ENCODE peak calls at places on chromosome 3, in seven cellular contexts. Z is GM12878, Q is sigmoid colon, E is stomach, B is H1, X is SK-N-SH, S is esophagus muscularis mucosa. O is an unnamed sample.

GRCh38 chr3:88219138-88219792 is 69.5 kb downstream of the C3orf38 start:
- DNase-seq in Z (no peak), S (no peak), E (peak), Q (no peak), X (peak), B (no peak), O (peak)

GRCh38 chr3:38731522-38731921 is 82.0 kb upstream of the SCN5A start:
- DNase-seq in Q (no peak), B (no peak), S (no peak), Z (no peak), X (no peak), E (no peak), O (no peak)

GRCh38 chr3:126753191-126754160 is 49.4 kb downstream of the CHCHD6 start:
- DNase-seq in Z (no peak), X (no peak), B (no peak), E (no peak), Q (no peak), S (no peak), O (no peak)

GRCh38 chr3:146903927-146904326 is 298.8 kb upstream of the PLSCR5 start:
- DNase-seq in B (no peak), Q (peak), E (no peak), Z (no peak), S (no peak), X (no peak), O (no peak)

GRCh38 chr3:143934791-143935190 is 36.8 kb upstream of the DIPK2A start:
- DNase-seq in Z (no peak), B (no peak), X (no peak), E (no peak), S (no peak), Q (no peak), O (no peak)

GRCh38 chr3:11438636-11439035 is 166.4 kb downstream of the ATG7 start:
- DNase-seq in X (no peak), E (no peak), B (no peak), Z (no peak), Q (peak), S (peak), O (no peak)

GRCh38 chr3:14806641-14807263 is 12.0 kb upstream of the FGD5 start:
- DNase-seq in Z (no peak), B (no peak), Q (no peak), X (no peak), E (no peak), S (no peak), O (no peak)

GRCh38 chr3:150106752-150107428 is 136.2 kb upstream of the PFN2 start:
- DNase-seq in S (no peak), Z (no peak), E (no peak), X (peak), B (peak), Q (no peak), O (no peak)

GRCh38 chr3:184937611-184938010 is 125.6 kb downstream of the VPS8 start:
- DNase-seq in Z (no peak), Q (no peak), E (no peak), B (no peak), S (no peak), X (no peak), O (no peak)

GRCh38 chr3:182241777-182242556 is 530.2 kb downstream of the SOX2 start:
- DNase-seq in X (peak), Z (no peak), B (no peak), S (no peak), Q (peak), E (no peak), O (no peak)

GRCh38 chr3:189683576-189684255 is 52.5 kb downstream of the TP63 start:
- DNase-seq in B (no peak), Q (no peak), E (no peak), S (no peak), X (no peak), Z (no peak), O (no peak)

GRCh38 chr3:156181509-156181908 is 61.1 kb downstream of the KCNAB1 start:
- DNase-seq in E (no peak), Q (no peak), S (peak), B (no peak), Z (no peak), X (no peak), O (no peak)

GRCh38 chr3:151895881-151896661 is 22.6 kb downstream of the SUCNR1 start:
- DNase-seq in S (no peak), B (no peak), X (no peak), Z (no peak), Q (no peak), E (no peak), O (no peak)

GRCh38 chr3:10376353-10376752 is 55.4 kb upstream of the SEC13 start:
- DNase-seq in X (no peak), E (no peak), S (no peak), Q (no peak), B (no peak), Z (no peak), O (no peak)

GRCh38 chr3:10280177-10280529 is 12.6 kb downstream of the GHRL start:
- DNase-seq in E (no peak), X (no peak), Z (no peak), Q (no peak), B (no peak), S (no peak), O (no peak)

GRCh38 chr3:77078279-77078678 is 38.4 kb downstream of the ROBO2 start:
- DNase-seq in X (no peak), B (no peak), Z (no peak), Q (no peak), S (no peak), E (no peak), O (no peak)

GRCh38 chr3:46905661-46906451 is 28.3 kb downstream of the PTH1R start:
- DNase-seq in X (peak), S (no peak), Z (no peak), E (no peak), B (no peak), Q (peak), O (no peak)

GRCh38 chr3:101574388-101575156 is 592 bp downstream of the PCNP start:
- DNase-seq in X (no peak), E (peak), Q (peak), B (no peak), Z (peak), S (peak), O (peak)

GRCh38 chr3:140510303-140510861 is 167.5 kb upstream of the TRIM42 start:
- DNase-seq in S (no peak), E (no peak), Q (no peak), Z (no peak), B (no peak), X (no peak), O (no peak)

GRCh38 chr3:14508966-14509795 is 31.0 kb downstream of the GRIP2 start:
- DNase-seq in S (no peak), B (peak), X (peak), E (peak), Q (peak), Z (no peak), O (peak)

GRCh38 chr3:59709702-59710555 is 660.1 kb upstream of the CFAP20DC start:
- DNase-seq in E (peak), Z (no peak), X (no peak), Q (peak), S (no peak), B (no peak), O (peak)
- H3K4me3 ChIP-seq in E (no peak), Z (no peak), X (no peak), Q (no peak), S (no peak), B (no peak), O (no peak)

GRCh38 chr3:5014431-5014830 is 35.2 kb downstream of the BHLHE40 start:
- DNase-seq in E (no peak), B (no peak), S (no peak), Z (no peak), X (no peak), Q (peak), O (no peak)

GRCh38 chr3:5012398-5012797 is 33.2 kb downstream of the BHLHE40 start:
- DNase-seq in E (no peak), Z (no peak), Q (peak), X (no peak), B (no peak), S (no peak), O (no peak)

GRCh38 chr3:5015056-5015455 is 35.8 kb downstream of the BHLHE40 start:
- DNase-seq in B (no peak), E (no peak), S (no peak), Z (no peak), Q (no peak), X (no peak), O (no peak)

GRCh38 chr3:5011555-5012256 is 32.5 kb downstream of the BHLHE40 start:
- DNase-seq in E (no peak), X (no peak), Z (peak), B (no peak), S (no peak), Q (peak), O (no peak)

GRCh38 chr3:5013021-5013906 is 34.0 kb downstream of the BHLHE40 start:
- DNase-seq in S (no peak), E (peak), X (no peak), Q (peak), B (peak), Z (no peak), O (peak)
- TF ChIP-seq POLR2AphosphoS5 in S (no peak), E (no peak), X (no peak), Q (no peak), B (no peak), Z (no peak), O (no peak)

GRCh38 chr3:51354766-51355615 is 30.1 kb upstream of the MANF start:
- DNase-seq in S (no peak), Z (no peak), E (no peak), B (no peak), X (no peak), Q (peak), O (no peak)

GRCh38 chr3:51355891-51356578 is 29.1 kb upstream of the MANF start:
- DNase-seq in Z (no peak), X (no peak), E (peak), S (no peak), B (no peak), Q (no peak), O (no peak)

GRCh38 chr3:51353131-51353530 is 32.0 kb upstream of the MANF start:
- DNase-seq in X (no peak), S (no peak), B (no peak), Q (peak), E (no peak), Z (no peak), O (no peak)

GRCh38 chr3:51353566-51354140 is 31.4 kb upstream of the MANF start:
- DNase-seq in E (no peak), S (no peak), X (no peak), Z (no peak), Q (peak), B (no peak), O (no peak)

GRCh38 chr3:51354172-51354571 is 30.9 kb upstream of the MANF start:
- DNase-seq in S (no peak), E (no peak), Q (peak), X (no peak), B (no peak), Z (no peak), O (no peak)
- TF ChIP-seq EP300 in S (no peak), E (no peak), Q (no peak), X (no peak), B (no peak), Z (no peak), O (no peak)

GRCh38 chr3:52539010-52539653 is 2.7 kb downstream of the UQCC5 start:
- DNase-seq in Q (no peak), Z (no peak), B (no peak), X (no peak), S (no peak), E (no peak), O (no peak)
- H3K4me3 ChIP-seq in Q (no peak), Z (peak), B (no peak), X (no peak), S (no peak), E (no peak), O (no peak)